ENCODE peak calls at places on chromosomes 13 and 19, in five cellular contexts. One of them, this sample, is unnamed.

GRCh38 chr19:13132471-13133166 is 14.6 kb downstream of the NACC1 start:
- DNase-seq in fibroblast of lung: peak
- DNase-seq in GM12865: no peak
- DNase-seq in mesenchymal stem cell: peak
- DNase-seq in AG04449: no peak
- DNase-seq in this sample: no peak

GRCh38 chr13:49833402-49833801 is 40.9 kb upstream of the KPNA3 start:
- DNase-seq in fibroblast of lung: no peak
- DNase-seq in GM12865: no peak
- DNase-seq in mesenchymal stem cell: no peak
- DNase-seq in AG04449: no peak
- DNase-seq in this sample: no peak

GRCh38 chr13:113616991-113617749 is 32.6 kb downstream of the TFDP1 start:
- DNase-seq in fibroblast of lung: no peak
- DNase-seq in GM12865: no peak
- DNase-seq in mesenchymal stem cell: peak
- DNase-seq in AG04449: no peak
- DNase-seq in this sample: no peak

GRCh38 chr13:24274452-24274971 is 34.9 kb upstream of the C1QTNF9 start:
- DNase-seq in fibroblast of lung: peak
- DNase-seq in GM12865: peak
- DNase-seq in mesenchymal stem cell: peak
- DNase-seq in AG04449: no peak
- DNase-seq in this sample: peak

GRCh38 chr19:4288091-4288777 is 9.2 kb downstream of the SHD start:
- DNase-seq in fibroblast of lung: no peak
- DNase-seq in GM12865: no peak
- DNase-seq in mesenchymal stem cell: no peak
- DNase-seq in AG04449: no peak
- DNase-seq in this sample: no peak

GRCh38 chr19:628168-628567 is 5.2 kb downstream of the POLRMT start:
- DNase-seq in fibroblast of lung: no peak
- DNase-seq in GM12865: no peak
- DNase-seq in mesenchymal stem cell: no peak
- DNase-seq in AG04449: no peak
- DNase-seq in this sample: no peak

GRCh38 chr13:36357692-36358091 is 11.5 kb upstream of the SPART start:
- DNase-seq in fibroblast of lung: no peak
- DNase-seq in GM12865: no peak
- DNase-seq in mesenchymal stem cell: no peak
- DNase-seq in AG04449: no peak
- DNase-seq in this sample: no peak

GRCh38 chr19:16067205-16067938 is 8.9 kb upstream of the TPM4 start:
- DNase-seq in fibroblast of lung: peak
- DNase-seq in GM12865: no peak
- DNase-seq in mesenchymal stem cell: no peak
- DNase-seq in AG04449: no peak
- DNase-seq in this sample: no peak

GRCh38 chr13:77853701-77854100 is 64.9 kb downstream of the EDNRB start:
- DNase-seq in fibroblast of lung: no peak
- DNase-seq in GM12865: no peak
- DNase-seq in mesenchymal stem cell: no peak
- DNase-seq in AG04449: no peak
- DNase-seq in this sample: no peak

GRCh38 chr19:55809381-55810058 is 22.3 kb downstream of the NLRP11 start:
- DNase-seq in fibroblast of lung: peak
- DNase-seq in GM12865: peak
- DNase-seq in mesenchymal stem cell: no peak
- DNase-seq in AG04449: no peak
- DNase-seq in this sample: peak

GRCh38 chr19:15452111-15453047 is 2.6 kb upstream of the WIZ start:
- DNase-seq in fibroblast of lung: peak
- DNase-seq in GM12865: no peak
- DNase-seq in mesenchymal stem cell: peak
- DNase-seq in AG04449: no peak
- DNase-seq in this sample: peak

GRCh38 chr13:109840201-109840892 is 54.0 kb upstream of the IRS2 start:
- DNase-seq in fibroblast of lung: peak
- DNase-seq in GM12865: no peak
- DNase-seq in mesenchymal stem cell: peak
- DNase-seq in AG04449: no peak
- DNase-seq in this sample: no peak

GRCh38 chr19:58575183-58576041 is 2.3 kb upstream of the MZF1 start:
- DNase-seq in fibroblast of lung: peak
- DNase-seq in GM12865: peak
- DNase-seq in mesenchymal stem cell: peak
- DNase-seq in AG04449: no peak
- DNase-seq in this sample: peak

GRCh38 chr19:6725513-6726231 is 5.2 kb upstream of the C3 start:
- DNase-seq in fibroblast of lung: no peak
- DNase-seq in GM12865: no peak
- DNase-seq in mesenchymal stem cell: no peak
- DNase-seq in AG04449: no peak
- DNase-seq in this sample: no peak

GRCh38 chr13:110107568-110108347 is 199.2 kb downstream of the COL4A1 start:
- DNase-seq in fibroblast of lung: no peak
- DNase-seq in GM12865: no peak
- DNase-seq in mesenchymal stem cell: no peak
- DNase-seq in AG04449: no peak
- DNase-seq in this sample: no peak

GRCh38 chr19:45142728-45143115 is 18.1 kb downstream of the NKPD1 start:
- DNase-seq in fibroblast of lung: no peak
- DNase-seq in GM12865: no peak
- DNase-seq in mesenchymal stem cell: no peak
- DNase-seq in AG04449: no peak
- DNase-seq in this sample: no peak

GRCh38 chr19:45814851-45815481 is at the start of gene RSPH6A:
- DNase-seq in fibroblast of lung: no peak
- DNase-seq in GM12865: no peak
- DNase-seq in mesenchymal stem cell: no peak
- DNase-seq in AG04449: no peak
- DNase-seq in this sample: no peak

GRCh38 chr19:18417250-18418033 is 1.8 kb upstream of the SSBP4 start:
- DNase-seq in fibroblast of lung: peak
- DNase-seq in GM12865: peak
- DNase-seq in mesenchymal stem cell: peak
- DNase-seq in AG04449: no peak
- DNase-seq in this sample: peak

GRCh38 chr19:45767410-45767880 is 1.6 kb downstream of the SIX5 start:
- DNase-seq in fibroblast of lung: peak
- DNase-seq in GM12865: no peak
- DNase-seq in mesenchymal stem cell: peak
- DNase-seq in AG04449: peak
- DNase-seq in this sample: peak

GRCh38 chr13:33134213-33134612 is 118.0 kb downstream of the KL start:
- DNase-seq in fibroblast of lung: peak
- DNase-seq in GM12865: no peak
- DNase-seq in mesenchymal stem cell: peak
- DNase-seq in AG04449: no peak
- DNase-seq in this sample: no peak

GRCh38 chr19:33302974-33303790 is 848 bp upstream of the CEBPA start:
- DNase-seq in fibroblast of lung: peak
- DNase-seq in GM12865: no peak
- DNase-seq in mesenchymal stem cell: peak
- DNase-seq in AG04449: no peak
- DNase-seq in this sample: no peak

GRCh38 chr13:98845726-98846125 is 93.3 kb upstream of the SLC15A1 start:
- DNase-seq in fibroblast of lung: peak
- DNase-seq in GM12865: no peak
- DNase-seq in mesenchymal stem cell: no peak
- DNase-seq in AG04449: no peak
- DNase-seq in this sample: no peak

GRCh38 chr19:48629599-48630288 is 7.4 kb downstream of the DBP start:
- DNase-seq in fibroblast of lung: peak
- DNase-seq in GM12865: peak
- DNase-seq in mesenchymal stem cell: peak
- DNase-seq in AG04449: no peak
- DNase-seq in this sample: no peak

GRCh38 chr13:97380696-97381095 is 53.3 kb upstream of the RAP2A start:
- DNase-seq in fibroblast of lung: no peak
- DNase-seq in GM12865: no peak
- DNase-seq in mesenchymal stem cell: no peak
- DNase-seq in AG04449: no peak
- DNase-seq in this sample: no peak

GRCh38 chr13:109790951-109791605 is 4.7 kb upstream of the IRS2 start:
- DNase-seq in fibroblast of lung: peak
- DNase-seq in GM12865: no peak
- DNase-seq in mesenchymal stem cell: peak
- DNase-seq in AG04449: no peak
- DNase-seq in this sample: no peak

GRCh38 chr19:46221981-46222610 is 7.4 kb upstream of the IGFL1 start:
- DNase-seq in fibroblast of lung: peak
- DNase-seq in GM12865: no peak
- DNase-seq in mesenchymal stem cell: peak
- DNase-seq in AG04449: no peak
- DNase-seq in this sample: no peak

GRCh38 chr19:39765091-39766076 is 13.3 kb upstream of the LEUTX start:
- DNase-seq in fibroblast of lung: peak
- DNase-seq in GM12865: peak
- DNase-seq in mesenchymal stem cell: peak
- DNase-seq in AG04449: no peak
- DNase-seq in this sample: no peak

GRCh38 chr19:53328967-53329366 is 4.6 kb upstream of the ZNF845 start:
- DNase-seq in fibroblast of lung: peak
- DNase-seq in GM12865: no peak
- DNase-seq in mesenchymal stem cell: no peak
- DNase-seq in AG04449: no peak
- DNase-seq in this sample: peak

GRCh38 chr19:41935781-41936415 is 7.6 kb upstream of the ERFL start:
- DNase-seq in fibroblast of lung: no peak
- DNase-seq in GM12865: no peak
- DNase-seq in mesenchymal stem cell: no peak
- DNase-seq in AG04449: no peak
- DNase-seq in this sample: no peak

GRCh38 chr13:22114630-22115311 is 443.9 kb downstream of the FGF9 start:
- DNase-seq in fibroblast of lung: peak
- DNase-seq in GM12865: peak
- DNase-seq in mesenchymal stem cell: peak
- DNase-seq in AG04449: no peak
- DNase-seq in this sample: no peak

GRCh38 chr13:107809125-107809524 is 406.2 kb downstream of the LIG4 start:
- DNase-seq in fibroblast of lung: peak
- DNase-seq in GM12865: no peak
- DNase-seq in mesenchymal stem cell: peak
- DNase-seq in AG04449: no peak
- DNase-seq in this sample: no peak

GRCh38 chr19:28075229-28075628 is 1137.7 kb downstream of the UQCRFS1 start:
- DNase-seq in fibroblast of lung: no peak
- DNase-seq in GM12865: peak
- DNase-seq in mesenchymal stem cell: no peak
- DNase-seq in AG04449: no peak
- DNase-seq in this sample: no peak

GRCh38 chr19:40414536-40415535 is 1.7 kb upstream of the PRX start:
- DNase-seq in fibroblast of lung: no peak
- DNase-seq in GM12865: no peak
- DNase-seq in mesenchymal stem cell: no peak
- DNase-seq in AG04449: no peak
- DNase-seq in this sample: no peak

GRCh38 chr13:38002596-38002995 is 133.0 kb upstream of the TRPC4 start:
- DNase-seq in fibroblast of lung: no peak
- DNase-seq in GM12865: no peak
- DNase-seq in mesenchymal stem cell: no peak
- DNase-seq in AG04449: no peak
- DNase-seq in this sample: no peak

GRCh38 chr19:43976732-43977131 is 7.3 kb upstream of the ZNF155 start:
- DNase-seq in fibroblast of lung: no peak
- DNase-seq in GM12865: no peak
- DNase-seq in mesenchymal stem cell: no peak
- DNase-seq in AG04449: no peak
- DNase-seq in this sample: no peak

GRCh38 chr19:43620061-43621001 is 902 bp upstream of the ZNF428 start:
- DNase-seq in fibroblast of lung: no peak
- DNase-seq in GM12865: no peak
- DNase-seq in mesenchymal stem cell: no peak
- DNase-seq in AG04449: no peak
- DNase-seq in this sample: no peak

GRCh38 chr19:4267901-4268815 is 10.9 kb upstream of the SHD start:
- DNase-seq in fibroblast of lung: no peak
- DNase-seq in GM12865: no peak
- DNase-seq in mesenchymal stem cell: no peak
- DNase-seq in AG04449: no peak
- DNase-seq in this sample: no peak